ENCODE peak calls at places on chromosome 2, in four cellular contexts. C is naive thymus-derived CD4-positive, alpha-beta T cell; T is CD4-positive, alpha-beta memory T cell; D is body of pancreas. X is an unnamed sample.

GRCh38 chr2:146214394-146214929 is 1630.4 kb upstream of the ACVR2A start:
- DNase-seq in C (no peak), T (no peak), D (peak; percentile 53), X (no peak)

GRCh38 chr2:196464311-196464710 is 175.2 kb upstream of the CCDC150 start:
- DNase-seq in C (no peak), T (no peak), D (no peak), X (no peak)

GRCh38 chr2:145854039-145854755 is 1334.3 kb upstream of the ZEB2 start:
- DNase-seq in C (no peak), T (no peak), D (no peak), X (no peak)

GRCh38 chr2:227717687-227718567 is at the start of gene SLC19A3:
- DNase-seq in C (no peak), T (no peak), D (peak; percentile 72), X (no peak)

GRCh38 chr2:45382744-45383143 is 228.3 kb downstream of the SRBD1 start:
- DNase-seq in C (no peak), T (no peak), D (no peak), X (no peak)

GRCh38 chr2:237868631-237869356 is 9.4 kb downstream of the RAMP1 start:
- DNase-seq in C (no peak), T (no peak), D (no peak), X (no peak)

GRCh38 chr2:179862898-179863458 is 1.6 kb upstream of the ZNF385B start:
- DNase-seq in C (no peak), T (no peak), D (no peak), X (no peak)

GRCh38 chr2:241892299-241893137 is 23.0 kb downstream of the RTP5 start:
- DNase-seq in C (no peak), T (no peak), D (no peak), X (no peak)

GRCh38 chr2:128442891-128443302 is 124.2 kb upstream of the HS6ST1 start:
- DNase-seq in C (peak; percentile 10), T (no peak), D (peak; percentile 11), X (no peak)

GRCh38 chr2:209696836-209697711 is 74.6 kb upstream of the UNC80 start:
- DNase-seq in C (no peak), T (no peak), D (no peak), X (no peak)

GRCh38 chr2:152415231-152415642 is 80.3 kb downstream of the FMNL2 start:
- DNase-seq in C (peak; percentile 36), T (no peak), D (peak; percentile 27), X (no peak)

GRCh38 chr2:217105733-217106649 is 246.1 kb upstream of the TNP1 start:
- DNase-seq in C (no peak), T (no peak), D (no peak), X (no peak)

GRCh38 chr2:212052412-212053159 is 486.0 kb downstream of the ERBB4 start:
- DNase-seq in C (no peak), T (no peak), D (no peak), X (no peak)

GRCh38 chr2:33104052-33104623 is 157.4 kb downstream of the LTBP1 start:
- DNase-seq in C (no peak), T (no peak), D (no peak), X (no peak)

GRCh38 chr2:188787002-188787660 is 187.0 kb upstream of the COL3A1 start:
- DNase-seq in C (no peak), T (no peak), D (no peak), X (no peak)

GRCh38 chr2:230400041-230400440 is 16.0 kb upstream of the SP100 start:
- DNase-seq in C (no peak), T (no peak), D (no peak), X (no peak)

DNA sequence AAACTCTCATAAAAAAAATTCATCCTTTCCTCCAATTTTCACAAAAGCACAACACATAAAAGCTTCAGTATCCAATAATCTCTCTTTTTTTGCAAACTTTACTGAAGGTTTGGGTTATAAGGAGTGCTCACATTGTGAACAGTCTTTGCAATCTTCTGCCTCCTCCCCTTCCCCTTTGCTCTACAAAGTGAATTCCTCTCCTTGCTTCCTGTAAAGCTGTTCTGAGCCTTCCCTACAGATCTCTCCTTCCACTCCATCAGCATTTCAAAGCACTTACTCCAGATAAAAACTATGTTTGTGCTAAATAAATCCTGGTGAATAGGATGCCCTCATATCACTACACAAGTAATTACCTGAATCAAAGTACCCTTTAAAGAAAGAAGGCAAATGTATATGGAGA is 4.6 kb upstream of the PDK1 start:
- DNase-seq in C (no peak), T (no peak), D (no peak), X (no peak)
- H3K9me3 ChIP-seq in C (no peaks in the 10 kb centered on the region), T (no peaks in the 10 kb centered on the region), D (no peaks in the 10 kb centered on the region), X (no peaks in the 10 kb centered on the region)

DNA sequence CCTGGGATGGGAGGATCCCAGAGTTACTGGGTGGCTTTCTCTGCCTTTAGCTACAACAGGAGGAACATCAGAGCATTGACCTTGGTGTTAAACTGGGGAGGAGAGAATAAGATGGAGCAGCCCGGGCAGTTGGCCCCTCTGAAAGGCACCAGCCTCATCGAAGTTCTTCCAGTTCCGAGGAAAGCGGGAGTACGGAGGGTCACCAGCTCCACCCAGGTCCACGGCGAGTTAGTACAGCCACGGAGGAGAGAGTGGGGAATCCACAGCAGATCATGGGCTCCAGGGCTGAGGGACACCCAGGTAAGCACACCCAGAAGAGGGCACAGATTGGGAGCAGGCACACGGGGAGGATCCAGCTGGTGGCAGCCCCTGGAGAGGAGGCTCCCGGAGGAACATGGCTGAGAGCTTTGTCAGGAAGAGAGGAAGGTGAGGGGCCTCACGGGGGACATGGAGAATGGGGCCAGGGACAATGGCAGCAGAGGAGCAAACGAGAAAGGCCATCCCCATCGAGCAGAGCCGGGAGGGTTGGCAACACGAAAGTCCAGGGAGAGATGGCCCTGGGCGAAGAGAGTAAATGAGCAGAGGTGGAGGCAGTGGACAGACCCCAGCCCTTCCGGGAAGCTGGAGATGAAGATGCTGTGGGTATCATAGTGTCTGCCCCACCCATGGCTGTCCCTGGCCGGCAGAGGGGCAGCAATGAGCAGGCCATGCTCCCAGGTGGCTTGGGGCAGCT is 192.0 kb downstream of the NDUFA10 start:
- DNase-seq in C (peak; percentile 3), T (no peak), D (no peak), X (no peak)
- H3K9me3 ChIP-seq in C (no peaks in the 10 kb centered on the region), T (no peaks in the 10 kb centered on the region), D (no peaks in the 10 kb centered on the region), X (no peaks in the 10 kb centered on the region)

GRCh38 chr2:112829931-112830330 is 6.6 kb downstream of the IL1B start:
- DNase-seq in C (no peak), T (no peak), D (no peak), X (no peak)
- H3K9me3 ChIP-seq in C (no peaks in the 10 kb centered on the region), T (no peaks in the 10 kb centered on the region), D (no peaks in the 10 kb centered on the region), X (no peaks in the 10 kb centered on the region)

DNA sequence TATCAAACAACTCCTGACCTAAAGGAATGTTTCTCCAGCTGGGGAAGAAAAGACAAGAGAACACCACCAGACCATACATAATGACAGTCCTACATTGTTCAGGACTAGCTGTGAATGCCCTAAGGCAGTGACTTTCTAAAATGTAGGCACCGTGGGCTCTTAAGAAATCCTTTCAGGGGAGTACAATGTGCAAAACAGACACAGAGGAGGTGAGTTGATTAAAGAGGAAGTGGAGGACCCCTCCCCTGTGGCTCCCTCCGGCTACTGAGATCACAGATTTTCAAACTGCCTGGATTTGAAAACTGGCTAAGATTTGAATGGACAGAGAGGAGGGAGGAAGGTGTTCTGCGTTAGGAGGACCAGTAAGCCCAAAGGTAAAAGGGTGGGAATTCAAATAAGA is 89.3 kb downstream of the ANTXR1 start:
- DNase-seq in C (no peak), T (no peak), D (no peak), X (no peak)
- H3K9me3 ChIP-seq in C (no peaks in the 10 kb centered on the region), T (no peaks in the 10 kb centered on the region), D (no peaks in the 10 kb centered on the region), X (no peaks in the 10 kb centered on the region)

DNA sequence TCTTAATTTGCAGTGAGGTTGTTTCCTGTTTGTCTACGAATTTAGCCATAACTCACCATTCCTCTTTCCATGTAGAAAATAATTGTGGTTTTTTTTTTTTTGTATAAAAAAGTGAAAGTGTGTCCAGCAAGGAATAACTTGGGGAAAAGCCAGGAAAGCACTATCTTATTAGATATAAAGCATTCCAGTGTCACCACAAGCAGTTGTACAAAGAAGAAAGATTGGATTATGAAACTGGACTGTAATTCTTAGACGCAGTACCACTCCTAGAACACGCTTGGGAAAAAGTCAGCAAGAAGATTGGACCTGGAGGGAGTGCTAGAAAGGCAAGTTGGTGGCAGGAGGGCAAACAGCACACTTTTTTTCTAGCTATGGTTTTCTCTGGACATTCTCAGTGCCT is 186.7 kb downstream of the PARD3B start:
- DNase-seq in C (no peak), T (no peak), D (no peak), X (no peak)
- H3K9me3 ChIP-seq in C (no peaks in the 10 kb centered on the region), T (no peaks in the 10 kb centered on the region), D (no peaks in the 10 kb centered on the region), X (no peaks in the 10 kb centered on the region)

GRCh38 chr2:186734957-186735734 is 41.3 kb downstream of the FAM171B start:
- DNase-seq in C (no peak), T (no peak), D (no peak), X (no peak)
- H3K9me3 ChIP-seq in C (no peaks in the 10 kb centered on the region), T (no peaks in the 10 kb centered on the region), D (peaks cover 5% of the 10 kb centered on the region), X (no peaks in the 10 kb centered on the region)

GRCh38 chr2:24611626-24612025 is 120.6 kb downstream of the NCOA1 start:
- DNase-seq in C (no peak), T (no peak), D (no peak), X (no peak)
- H3K9me3 ChIP-seq in C (no peaks in the 10 kb centered on the region), T (no peaks in the 10 kb centered on the region), D (peaks cover 4% of the 10 kb centered on the region), X (peaks cover 3% of the 10 kb centered on the region)

DNA sequence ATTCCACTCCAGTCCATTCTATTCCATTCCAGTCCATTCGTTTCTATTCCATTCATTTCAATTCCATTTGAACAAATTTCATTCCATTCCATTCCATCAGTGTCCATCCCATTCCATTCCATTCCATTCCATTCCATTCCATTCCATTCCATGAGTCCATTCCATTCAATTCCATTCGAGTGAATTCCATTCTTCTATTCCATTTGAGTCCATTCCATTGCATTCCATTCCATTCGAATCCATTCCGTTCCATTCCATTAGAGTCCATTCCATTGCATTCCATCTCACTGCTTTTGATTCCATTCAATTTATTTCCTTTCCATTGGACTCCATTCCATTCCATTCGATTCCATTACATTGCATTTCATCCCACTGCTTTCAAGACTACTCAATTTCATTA is 1132.1 kb downstream of the RPIA start:
- DNase-seq in C (no peak), T (no peak), D (no peak), X (no peak)
- H3K9me3 ChIP-seq in C (peaks cover 9% of the 10 kb centered on the region), T (peaks cover under 1% of the 10 kb centered on the region), D (peaks cover 14% of the 10 kb centered on the region), X (peaks cover 29% of the 10 kb centered on the region)

GRCh38 chr2:4898706-4899105 is 793.5 kb upstream of the SOX11 start:
- DNase-seq in C (no peak), T (no peak), D (no peak), X (no peak)
- H3K9me3 ChIP-seq in C (no peaks in the 10 kb centered on the region), T (no peaks in the 10 kb centered on the region), D (no peaks in the 10 kb centered on the region), X (no peaks in the 10 kb centered on the region)

DNA sequence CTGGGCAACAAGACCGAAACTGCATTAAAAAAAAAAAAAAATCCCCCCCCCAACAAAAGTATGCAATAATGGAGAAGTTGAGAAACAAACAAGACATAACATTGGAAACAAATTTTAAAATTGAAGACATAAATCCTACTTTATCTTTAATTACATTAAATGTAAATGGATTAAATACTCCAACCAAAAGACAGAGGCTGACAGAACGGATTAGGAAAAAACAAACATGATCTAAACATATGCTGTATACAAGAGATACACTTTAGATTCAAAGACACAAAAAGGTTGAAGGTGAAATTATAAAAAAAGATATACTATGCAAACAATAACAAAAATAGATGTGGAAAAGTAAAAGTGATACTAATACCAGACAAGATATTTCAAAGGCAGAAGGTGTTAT is 350.8 kb upstream of the RGPD4 start:
- DNase-seq in C (no peak), T (no peak), D (no peak), X (no peak)
- H3K9me3 ChIP-seq in C (peaks cover 5% of the 10 kb centered on the region), T (no peaks in the 10 kb centered on the region), D (no peaks in the 10 kb centered on the region), X (no peaks in the 10 kb centered on the region)